ENCODE peak calls at places on chromosome 4, in four cellular contexts. One of them, this sample, is unnamed.

GRCh38 chr4:13541720-13542576 is 2.4 kb downstream of the NKX3-2 start:
- DNase-seq in fibroblast of lung: no peak
- DNase-seq in endothelial cell of umbilical vein: no peak
- DNase-seq in cardiac muscle cell: no peak
- DNase-seq in this sample: peak; percentile 51

GRCh38 chr4:123166023-123166422 is 230.6 kb upstream of the SPRY1 start:
- DNase-seq in fibroblast of lung: no peak
- DNase-seq in endothelial cell of umbilical vein: no peak
- DNase-seq in cardiac muscle cell: no peak
- DNase-seq in this sample: no peak

GRCh38 chr4:152678841-152679240 is 956 bp downstream of the TMEM154 start:
- DNase-seq in fibroblast of lung: no peak
- DNase-seq in endothelial cell of umbilical vein: no peak
- DNase-seq in cardiac muscle cell: no peak
- DNase-seq in this sample: no peak

GRCh38 chr4:115274545-115274944 is 161.1 kb upstream of the NDST4 start:
- DNase-seq in fibroblast of lung: no peak
- DNase-seq in endothelial cell of umbilical vein: no peak
- DNase-seq in cardiac muscle cell: no peak
- DNase-seq in this sample: no peak

GRCh38 chr4:54005475-54005874 is 58.9 kb downstream of the CHIC2 start:
- DNase-seq in fibroblast of lung: peak; percentile 66
- DNase-seq in endothelial cell of umbilical vein: no peak
- DNase-seq in cardiac muscle cell: peak; percentile 63
- DNase-seq in this sample: no peak

GRCh38 chr4:75432683-75433082 is 81.5 kb downstream of the RCHY1 start:
- DNase-seq in fibroblast of lung: no peak
- DNase-seq in endothelial cell of umbilical vein: peak; percentile 19
- DNase-seq in cardiac muscle cell: peak; percentile 22
- DNase-seq in this sample: no peak

GRCh38 chr4:108425988-108426387 is 194.4 kb upstream of the RPL34 start:
- DNase-seq in fibroblast of lung: peak; percentile 81
- DNase-seq in endothelial cell of umbilical vein: no peak
- DNase-seq in cardiac muscle cell: peak; percentile 20
- DNase-seq in this sample: no peak

GRCh38 chr4:106529348-106530033 is 160.9 kb upstream of the GIMD1 start:
- DNase-seq in fibroblast of lung: no peak
- DNase-seq in endothelial cell of umbilical vein: peak; percentile 72
- DNase-seq in cardiac muscle cell: peak; percentile 9
- DNase-seq in this sample: no peak

GRCh38 chr4:127049506-127049905 is 583.3 kb upstream of the INTU start:
- DNase-seq in fibroblast of lung: no peak
- DNase-seq in endothelial cell of umbilical vein: no peak
- DNase-seq in cardiac muscle cell: no peak
- DNase-seq in this sample: no peak

GRCh38 chr4:47667552-47667951 is 170.3 kb downstream of the CORIN start:
- DNase-seq in fibroblast of lung: no peak
- DNase-seq in endothelial cell of umbilical vein: no peak
- DNase-seq in cardiac muscle cell: no peak
- DNase-seq in this sample: no peak

GRCh38 chr4:40736910-40737309 is 12.8 kb upstream of the NSUN7 start:
- DNase-seq in fibroblast of lung: peak; percentile 72
- DNase-seq in endothelial cell of umbilical vein: peak; percentile 30
- DNase-seq in cardiac muscle cell: peak; percentile 72
- DNase-seq in this sample: no peak

GRCh38 chr4:71231073-71231752 is 107.6 kb upstream of the SLC4A4 start:
- DNase-seq in fibroblast of lung: peak; percentile 94
- DNase-seq in endothelial cell of umbilical vein: no peak
- DNase-seq in cardiac muscle cell: peak; percentile 62
- DNase-seq in this sample: no peak

GRCh38 chr4:185309770-185310169 is 86.0 kb downstream of the LRP2BP start:
- DNase-seq in fibroblast of lung: no peak
- DNase-seq in endothelial cell of umbilical vein: no peak
- DNase-seq in cardiac muscle cell: no peak
- DNase-seq in this sample: no peak

GRCh38 chr4:172149329-172149728 is 336.1 kb downstream of the GALNTL6 start:
- DNase-seq in fibroblast of lung: no peak
- DNase-seq in endothelial cell of umbilical vein: no peak
- DNase-seq in cardiac muscle cell: no peak
- DNase-seq in this sample: no peak

GRCh38 chr4:185210102-185210981 is 944 bp downstream of the SNX25 start:
- DNase-seq in fibroblast of lung: peak; percentile 63
- DNase-seq in endothelial cell of umbilical vein: peak; percentile 67
- DNase-seq in cardiac muscle cell: peak; percentile 63
- DNase-seq in this sample: peak; percentile 60

GRCh38 chr4:154490261-154490588 is 1.4 kb downstream of the DCHS2 start:
- DNase-seq in fibroblast of lung: no peak
- DNase-seq in endothelial cell of umbilical vein: no peak
- DNase-seq in cardiac muscle cell: no peak
- DNase-seq in this sample: peak; percentile 2

GRCh38 chr4:30716158-30716557 is 4.0 kb upstream of the PCDH7 start:
- DNase-seq in fibroblast of lung: peak; percentile 68
- DNase-seq in endothelial cell of umbilical vein: peak; percentile 63
- DNase-seq in cardiac muscle cell: peak; percentile 50
- DNase-seq in this sample: no peak
- H3K4me3 ChIP-seq in fibroblast of lung: peak overlapping the region; percentile 11
- H3K4me3 ChIP-seq in endothelial cell of umbilical vein: peak overlapping the region; percentile 47
- H3K4me3 ChIP-seq in cardiac muscle cell: peak overlapping the region; percentile 92
- H3K4me3 ChIP-seq in this sample: no peak overlapping the region

GRCh38 chr4:113471141-113471860 is 290.2 kb downstream of the CAMK2D start:
- DNase-seq in fibroblast of lung: no peak
- DNase-seq in endothelial cell of umbilical vein: no peak
- DNase-seq in cardiac muscle cell: peak; percentile 50
- DNase-seq in this sample: no peak

GRCh38 chr4:113469023-113469390 is 292.5 kb downstream of the CAMK2D start:
- DNase-seq in fibroblast of lung: peak; percentile 46
- DNase-seq in endothelial cell of umbilical vein: peak; percentile 83
- DNase-seq in cardiac muscle cell: peak; percentile 85
- DNase-seq in this sample: no peak

GRCh38 chr4:113467581-113467980 is 294.0 kb downstream of the CAMK2D start:
- DNase-seq in fibroblast of lung: peak; percentile 83
- DNase-seq in endothelial cell of umbilical vein: peak; percentile 69
- DNase-seq in cardiac muscle cell: peak; percentile 76
- DNase-seq in this sample: no peak

GRCh38 chr4:113469926-113470325 is 291.6 kb downstream of the CAMK2D start:
- DNase-seq in fibroblast of lung: no peak
- DNase-seq in endothelial cell of umbilical vein: no peak
- DNase-seq in cardiac muscle cell: no peak
- DNase-seq in this sample: no peak

GRCh38 chr4:113468165-113469022 is 293.1 kb downstream of the CAMK2D start:
- DNase-seq in fibroblast of lung: peak; percentile 100
- DNase-seq in endothelial cell of umbilical vein: peak; percentile 100
- DNase-seq in cardiac muscle cell: peak; percentile 99
- DNase-seq in this sample: no peak
- H3K4me3 ChIP-seq in fibroblast of lung: peak overlapping the region; percentile 4
- H3K4me3 ChIP-seq in endothelial cell of umbilical vein: no peak overlapping the region
- H3K4me3 ChIP-seq in cardiac muscle cell: no peak overlapping the region
- H3K4me3 ChIP-seq in this sample: no peak overlapping the region

GRCh38 chr4:39363773-39364393 is 2.3 kb downstream of the RFC1 start:
- DNase-seq in fibroblast of lung: no peak
- DNase-seq in endothelial cell of umbilical vein: no peak
- DNase-seq in cardiac muscle cell: no peak
- DNase-seq in this sample: no peak
- H3K4me3 ChIP-seq in fibroblast of lung: no peak overlapping the region
- H3K4me3 ChIP-seq in endothelial cell of umbilical vein: no peak overlapping the region
- H3K4me3 ChIP-seq in cardiac muscle cell: no peak overlapping the region
- H3K4me3 ChIP-seq in this sample: peak overlapping the region; percentile 96

GRCh38 chr4:142376204-142376603 is 469.9 kb downstream of the INPP4B start:
- DNase-seq in fibroblast of lung: no peak
- DNase-seq in endothelial cell of umbilical vein: no peak
- DNase-seq in cardiac muscle cell: no peak
- DNase-seq in this sample: no peak

GRCh38 chr4:142380052-142380598 is 466.0 kb downstream of the INPP4B start:
- DNase-seq in fibroblast of lung: no peak
- DNase-seq in endothelial cell of umbilical vein: no peak
- DNase-seq in cardiac muscle cell: no peak
- DNase-seq in this sample: no peak

GRCh38 chr4:142377345-142378091 is 468.6 kb downstream of the INPP4B start:
- DNase-seq in fibroblast of lung: no peak
- DNase-seq in endothelial cell of umbilical vein: no peak
- DNase-seq in cardiac muscle cell: no peak
- DNase-seq in this sample: no peak

GRCh38 chr4:142379277-142380051 is 466.6 kb downstream of the INPP4B start:
- DNase-seq in fibroblast of lung: peak; percentile 82
- DNase-seq in endothelial cell of umbilical vein: peak; percentile 26
- DNase-seq in cardiac muscle cell: peak; percentile 64
- DNase-seq in this sample: no peak

DNA sequence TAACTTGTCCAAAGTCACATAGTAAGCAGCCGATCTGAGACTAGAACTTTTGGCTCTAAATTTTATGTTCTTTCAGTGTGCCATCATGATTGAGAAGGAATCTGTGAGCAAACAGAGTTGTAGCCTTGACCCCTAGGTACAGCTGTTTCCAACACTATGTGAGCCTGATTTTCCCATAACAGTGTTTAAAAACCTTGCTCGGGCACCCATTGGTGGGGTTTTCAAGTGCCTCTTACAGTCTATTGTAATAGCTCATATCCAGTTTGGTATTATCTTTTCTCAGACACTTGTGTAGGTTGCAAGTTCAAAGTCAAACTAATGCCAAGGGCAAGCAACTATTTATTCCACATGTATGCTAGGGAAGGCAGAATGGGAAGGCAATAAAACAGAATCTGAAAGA is 467.9 kb downstream of the INPP4B start:
- DNase-seq in fibroblast of lung: no peak
- DNase-seq in endothelial cell of umbilical vein: no peak
- DNase-seq in cardiac muscle cell: no peak
- DNase-seq in this sample: no peak
- H3K4me3 ChIP-seq in fibroblast of lung: no peak overlapping the region
- H3K4me3 ChIP-seq in endothelial cell of umbilical vein: no peak overlapping the region
- H3K4me3 ChIP-seq in cardiac muscle cell: no peak overlapping the region
- H3K4me3 ChIP-seq in this sample: peak overlapping the region; percentile 73

GRCh38 chr4:186702297-186702696 is 21.4 kb downstream of the FAT1 start:
- DNase-seq in fibroblast of lung: no peak
- DNase-seq in endothelial cell of umbilical vein: no peak
- DNase-seq in cardiac muscle cell: peak; percentile 16
- DNase-seq in this sample: no peak

GRCh38 chr4:186702940-186703339 is 20.7 kb downstream of the FAT1 start:
- DNase-seq in fibroblast of lung: no peak
- DNase-seq in endothelial cell of umbilical vein: no peak
- DNase-seq in cardiac muscle cell: no peak
- DNase-seq in this sample: no peak

GRCh38 chr4:186700746-186701145 is 22.9 kb downstream of the FAT1 start:
- DNase-seq in fibroblast of lung: peak; percentile 84
- DNase-seq in endothelial cell of umbilical vein: no peak
- DNase-seq in cardiac muscle cell: peak; percentile 86
- DNase-seq in this sample: no peak

GRCh38 chr4:186701273-186701672 is 22.4 kb downstream of the FAT1 start:
- DNase-seq in fibroblast of lung: peak; percentile 61
- DNase-seq in endothelial cell of umbilical vein: no peak
- DNase-seq in cardiac muscle cell: peak; percentile 89
- DNase-seq in this sample: no peak

DNA sequence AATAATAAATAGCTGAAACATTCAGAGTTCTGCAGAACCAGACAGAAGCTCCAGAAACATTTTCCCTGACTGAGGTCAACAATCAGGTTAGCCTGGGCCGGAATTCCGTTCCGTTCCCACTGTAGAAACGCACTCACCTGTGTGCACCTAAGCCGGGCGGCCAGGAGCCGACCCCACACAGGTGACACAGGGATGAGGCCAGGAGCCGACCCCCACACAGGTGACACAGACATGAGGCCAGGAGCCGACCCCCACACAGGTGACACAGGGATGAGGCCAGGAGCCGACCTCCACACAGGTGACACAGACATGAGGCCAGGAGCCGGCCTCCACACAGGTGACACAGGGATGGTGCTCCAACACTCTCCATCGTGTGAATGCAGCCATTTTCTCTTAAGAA is 21.9 kb downstream of the FAT1 start:
- DNase-seq in fibroblast of lung: no peak
- DNase-seq in endothelial cell of umbilical vein: no peak
- DNase-seq in cardiac muscle cell: no peak
- DNase-seq in this sample: no peak
- H3K4me3 ChIP-seq in fibroblast of lung: peak overlapping the region; percentile 15
- H3K4me3 ChIP-seq in endothelial cell of umbilical vein: no peak overlapping the region
- H3K4me3 ChIP-seq in cardiac muscle cell: no peak overlapping the region
- H3K4me3 ChIP-seq in this sample: no peak overlapping the region

GRCh38 chr4:147481577-147482109 is 746 bp downstream of the EDNRA start:
- DNase-seq in fibroblast of lung: peak; percentile 45
- DNase-seq in endothelial cell of umbilical vein: no peak
- DNase-seq in cardiac muscle cell: peak; percentile 35
- DNase-seq in this sample: no peak

GRCh38 chr4:147480891-147481576 is at the start of gene EDNRA:
- DNase-seq in fibroblast of lung: peak; percentile 65
- DNase-seq in endothelial cell of umbilical vein: no peak
- DNase-seq in cardiac muscle cell: peak; percentile 60
- DNase-seq in this sample: no peak

GRCh38 chr4:147479817-147480216 is 1.1 kb upstream of the EDNRA start:
- DNase-seq in fibroblast of lung: peak; percentile 88
- DNase-seq in endothelial cell of umbilical vein: no peak
- DNase-seq in cardiac muscle cell: peak; percentile 96
- DNase-seq in this sample: no peak

GRCh38 chr4:147480502-147480890 is 401 bp upstream of the EDNRA start:
- DNase-seq in fibroblast of lung: no peak
- DNase-seq in endothelial cell of umbilical vein: no peak
- DNase-seq in cardiac muscle cell: no peak
- DNase-seq in this sample: no peak

GRCh38 chr4:147482281-147482680 is 1.4 kb downstream of the EDNRA start:
- DNase-seq in fibroblast of lung: no peak
- DNase-seq in endothelial cell of umbilical vein: no peak
- DNase-seq in cardiac muscle cell: no peak
- DNase-seq in this sample: no peak
- H3K4me3 ChIP-seq in fibroblast of lung: no peak overlapping the region
- H3K4me3 ChIP-seq in endothelial cell of umbilical vein: no peak overlapping the region
- H3K4me3 ChIP-seq in cardiac muscle cell: peak overlapping the region; percentile 81
- H3K4me3 ChIP-seq in this sample: no peak overlapping the region

GRCh38 chr4:102642571-102643298 is 118.0 kb downstream of the MANBA start:
- DNase-seq in fibroblast of lung: peak; percentile 19
- DNase-seq in endothelial cell of umbilical vein: no peak
- DNase-seq in cardiac muscle cell: peak; percentile 86
- DNase-seq in this sample: no peak

GRCh38 chr4:102641796-102642195 is 119.0 kb downstream of the MANBA start:
- DNase-seq in fibroblast of lung: no peak
- DNase-seq in endothelial cell of umbilical vein: no peak
- DNase-seq in cardiac muscle cell: no peak
- DNase-seq in this sample: no peak

GRCh38 chr4:102647117-102647516 is 113.7 kb downstream of the MANBA start:
- DNase-seq in fibroblast of lung: no peak
- DNase-seq in endothelial cell of umbilical vein: no peak
- DNase-seq in cardiac muscle cell: no peak
- DNase-seq in this sample: no peak
- H3K4me3 ChIP-seq in fibroblast of lung: no peak overlapping the region
- H3K4me3 ChIP-seq in endothelial cell of umbilical vein: no peak overlapping the region
- H3K4me3 ChIP-seq in cardiac muscle cell: no peak overlapping the region
- H3K4me3 ChIP-seq in this sample: no peak overlapping the region

This sample was measured in CD4-positive, CD25-positive, alpha-beta regulatory T cell.